ENCODE peak calls at places on chromosomes 16 and 17, in six cellular contexts. J is HepG2, F is K562, A is IMR-90, I is SK-N-SH, Z is GM12878. E is an unnamed sample.
A peak's percentile ranks its signal among the peaks of the same experiment; 100 is the strongest.

GRCh38 chr16:847681-848445 is 47.3 kb upstream of the GNG13 start:
- DNase-seq in J (no peak), F (no peak), A (no peak), I (no peak), Z (no peak), E (no peak)

GRCh38 chr17:63419949-63420867 is 25.9 kb downstream of the CYB561 start:
- DNase-seq in J (no peak), F (peak; percentile 87), A (no peak), I (no peak), Z (no peak), E (no peak)

GRCh38 chr17:77602062-77602746 is 356.3 kb upstream of the TNRC6C start:
- DNase-seq in J (no peak), F (no peak), A (peak; percentile 29), I (peak; percentile 59), Z (no peak), E (no peak)

GRCh38 chr16:64184156-64184555 is 937.7 kb downstream of the CDH11 start:
- DNase-seq in J (no peak), F (no peak), A (no peak), I (no peak), Z (no peak), E (no peak)

GRCh38 chr17:38672788-38673713 is 1.7 kb downstream of the EPOP start:
- DNase-seq in J (no peak), F (no peak), A (no peak), I (no peak), Z (no peak), E (no peak)

GRCh38 chr16:89495121-89495520 is 4.8 kb upstream of the ANKRD11 start:
- DNase-seq in J (no peak), F (no peak), A (peak; percentile 80), I (no peak), Z (no peak), E (no peak)

GRCh38 chr17:49196520-49196919 is 13.9 kb downstream of the GNGT2 start:
- DNase-seq in J (no peak), F (no peak), A (no peak), I (no peak), Z (no peak), E (no peak)

GRCh38 chr17:73663614-73664013 is 19.4 kb upstream of the SDK2 start:
- DNase-seq in J (no peak), F (no peak), A (no peak), I (no peak), Z (no peak), E (no peak)

GRCh38 chr17:35314415-35315216 is 58.8 kb downstream of the SLFN11 start:
- DNase-seq in J (no peak), F (no peak), A (no peak), I (peak; percentile 2), Z (no peak), E (peak; percentile 13)

GRCh38 chr17:82349287-82349701 is 9.8 kb upstream of the TEX19 start:
- DNase-seq in J (no peak), F (no peak), A (no peak), I (no peak), Z (no peak), E (no peak)

GRCh38 chr16:75580-76501 is 2.2 kb upstream of the MPG start:
- DNase-seq in J (peak; percentile 82), F (peak; percentile 73), A (peak; percentile 86), I (peak; percentile 63), Z (no peak), E (no peak)

GRCh38 chr17:73007447-73007846 is 85.0 kb downstream of the SLC39A11 start:
- DNase-seq in J (no peak), F (no peak), A (peak; percentile 80), I (no peak), Z (no peak), E (no peak)

GRCh38 chr17:20111538-20111937 is 102.4 kb downstream of the SPECC1 start:
- DNase-seq in J (no peak), F (no peak), A (no peak), I (no peak), Z (no peak), E (no peak)

GRCh38 chr17:4329838-4330237 is 36.6 kb downstream of the UBE2G1 start:
- DNase-seq in J (no peak), F (no peak), A (peak; percentile 99), I (no peak), Z (no peak), E (peak; percentile 88)

GRCh38 chr17:72565006-72565405 is 444.2 kb downstream of the SOX9 start:
- DNase-seq in J (no peak), F (no peak), A (no peak), I (no peak), Z (no peak), E (no peak)

GRCh38 chr17:83053779-83054451 is 25.5 kb upstream of the METRNL start:
- DNase-seq in J (no peak), F (no peak), A (no peak), I (no peak), Z (no peak), E (no peak)

GRCh38 chr17:75785016-75785769 is 587 bp downstream of the UNK start:
- DNase-seq in J (peak; percentile 87), F (peak; percentile 89), A (peak; percentile 86), I (peak; percentile 94), Z (peak; percentile 67), E (no peak)

GRCh38 chr17:7856081-7856791 is 1.1 kb downstream of the NAA38 start:
- DNase-seq in J (no peak), F (peak; percentile 19), A (no peak), I (peak; percentile 59), Z (no peak), E (no peak)

GRCh38 chr16:22370038-22370541 is 4.3 kb downstream of the CDR2 start:
- DNase-seq in J (peak; percentile 46), F (no peak), A (peak; percentile 95), I (no peak), Z (no peak), E (no peak)

GRCh38 chr17:81040791-81041337 is 5.9 kb downstream of the BAIAP2 start:
- DNase-seq in J (peak; percentile 37), F (peak; percentile 83), A (no peak), I (peak; percentile 77), Z (no peak), E (peak; percentile 45)

GRCh38 chr16:527015-527903 is at the start of gene CAPN15:
- DNase-seq in J (peak; percentile 76), F (peak; percentile 88), A (peak; percentile 79), I (peak; percentile 93), Z (peak; percentile 33), E (peak; percentile 61)

GRCh38 chr17:77371117-77371887 is 230.5 kb downstream of the SEC14L1 start:
- DNase-seq in J (no peak), F (no peak), A (peak; percentile 50), I (no peak), Z (no peak), E (no peak)

GRCh38 chr16:17359778-17360177 is 111.0 kb downstream of the XYLT1 start:
- DNase-seq in J (no peak), F (no peak), A (peak; percentile 70), I (peak; percentile 29), Z (no peak), E (no peak)

GRCh38 chr16:88781140-88782077 is 3.6 kb downstream of the PIEZO1 start:
- DNase-seq in J (no peak), F (peak; percentile 73), A (no peak), I (no peak), Z (no peak), E (no peak)

GRCh38 chr17:83152745-83153611 is 73.6 kb downstream of the METRNL start:
- DNase-seq in J (no peak), F (peak; percentile 4), A (no peak), I (peak; percentile 34), Z (no peak), E (no peak)

GRCh38 chr16:64047207-64047606 is 1074.7 kb downstream of the CDH11 start:
- DNase-seq in J (no peak), F (no peak), A (no peak), I (no peak), Z (no peak), E (no peak)

GRCh38 chr16:9370071-9370491 is 278.6 kb downstream of the HAPSTR1 start:
- DNase-seq in J (no peak), F (no peak), A (no peak), I (no peak), Z (no peak), E (no peak)

GRCh38 chr16:82509636-82510035 is 117.1 kb upstream of the CDH13 start:
- DNase-seq in J (no peak), F (no peak), A (no peak), I (no peak), Z (no peak), E (no peak)

GRCh38 chr16:67456383-67457140 is 24.4 kb downstream of the ATP6V0D1 start:
- DNase-seq in J (no peak), F (no peak), A (peak; percentile 36), I (peak; percentile 51), Z (no peak), E (peak; percentile 58)

GRCh38 chr17:42072323-42073187 is 22.2 kb upstream of the C17orf113 start:
- DNase-seq in J (no peak), F (peak; percentile 50), A (no peak), I (peak; percentile 83), Z (no peak), E (peak; percentile 33)

GRCh38 chr16:87765473-87765775 is 362 bp downstream of the KLHDC4 start:
- DNase-seq in J (no peak), F (peak; percentile 50), A (peak; percentile 7), I (peak; percentile 62), Z (no peak), E (no peak)
- TF ChIP-seq SMC3 in J (no peak), F (no peak), A (no peak), I (no peak), Z (no peak), E (no peak)

DNA sequence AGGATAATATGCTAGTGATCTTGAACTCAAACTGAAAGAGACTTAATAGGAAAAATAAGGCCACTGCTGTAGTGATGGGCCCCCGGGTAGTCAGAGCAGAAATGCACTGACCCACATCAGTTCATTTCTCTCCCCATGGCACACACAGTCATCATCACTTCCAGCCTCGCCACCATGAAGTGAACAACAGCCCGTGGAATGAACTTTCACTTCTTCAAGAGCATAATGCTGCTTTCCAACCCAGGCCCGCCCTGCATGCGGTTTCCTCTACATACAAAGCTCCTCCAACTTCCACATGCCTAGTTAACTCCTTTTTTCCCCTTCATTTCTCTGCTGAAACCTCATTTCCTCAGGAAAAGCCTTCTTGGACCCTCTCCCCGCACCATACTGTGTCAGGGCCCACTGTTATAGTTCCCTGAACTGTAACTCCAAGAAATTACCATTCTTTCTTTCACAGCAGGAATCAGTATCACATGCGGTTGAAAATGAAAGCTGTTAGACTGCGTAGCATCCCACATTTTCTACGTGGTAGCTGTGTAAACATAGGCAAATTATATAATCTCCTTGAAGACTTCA is 65.8 kb upstream of the SMIM36 start:
- DNase-seq in J (no peak), F (peak; percentile 13), A (peak; percentile 84), I (no peak), Z (peak; percentile 35), E (no peak)
- TF ChIP-seq SMC3 in J (no peak), F (no peak), A (no peak), I (no peak), Z (no peak), E (no peak)

DNA sequence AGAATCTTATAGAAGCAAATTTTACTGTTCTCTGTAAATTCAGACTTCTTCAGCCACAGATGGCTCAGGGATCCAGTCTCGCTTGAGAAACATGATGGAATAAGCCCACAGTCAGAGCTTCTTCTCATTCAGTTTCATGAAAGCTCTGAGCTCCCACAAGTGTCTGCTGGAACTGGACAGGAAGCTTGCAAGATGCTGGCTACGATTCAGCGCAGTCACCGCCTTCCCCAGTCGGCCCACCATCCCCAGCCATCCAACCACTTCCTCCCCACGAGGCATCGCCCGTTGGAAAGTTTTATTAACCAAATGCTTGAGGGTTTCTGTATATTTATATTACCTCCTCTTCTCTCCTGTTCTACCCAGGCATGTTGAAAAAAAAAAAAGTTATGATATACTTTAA is 171.7 kb downstream of the ZFHX3 start:
- DNase-seq in J (no peak), F (no peak), A (peak; percentile 94), I (no peak), Z (peak; percentile 1), E (no peak)
- TF ChIP-seq SMC3 in J (no peak), F (no peak), A (no peak), I (no peak), Z (no peak), E (no peak)

GRCh38 chr16:75443301-75443700 is 10.0 kb upstream of the CFDP1 start:
- DNase-seq in J (no peak), F (no peak), A (peak; percentile 33), I (peak; percentile 72), Z (no peak), E (no peak)
- TF ChIP-seq SMC3 in J (no peak), F (no peak), A (no peak), I (no peak), Z (no peak), E (no peak)

E was measured in A549.